ENCODE peak calls at places on chromosomes 2 and 18, in seven cellular contexts. B is HepG2, S is testis, V is spleen, E is heart left ventricle, I is tibial nerve, Q is IMR-90. R is an unnamed sample.

GRCh38 chr2:66888791-66889631 is 454.1 kb downstream of the MEIS1 start:
- DNase-seq in B (no peak), S (no peak), V (no peak), E (peak; percentile 42), I (no peak), Q (peak; percentile 100), R (no peak)

GRCh38 chr2:45452866-45453265 is 158.2 kb downstream of the SRBD1 start:
- DNase-seq in B (no peak), S (peak; percentile 15), V (no peak), E (peak; percentile 26), I (no peak), Q (peak; percentile 96), R (no peak)

GRCh38 chr2:177241771-177242135 is 22.8 kb downstream of the NFE2L2 start:
- DNase-seq in B (no peak), S (no peak), V (no peak), E (no peak), I (no peak), Q (no peak), R (no peak)

GRCh38 chr2:85924522-85924921 is 35.7 kb upstream of the ST3GAL5 start:
- DNase-seq in B (no peak), S (peak; percentile 72), V (no peak), E (peak; percentile 59), I (peak; percentile 50), Q (peak; percentile 51), R (no peak)

GRCh38 chr2:231932711-231932970 is 6.4 kb upstream of the NPPC start:
- DNase-seq in B (no peak), S (no peak), V (no peak), E (no peak), I (no peak), Q (no peak), R (no peak)

GRCh38 chr2:130836501-130837174 is at the start of gene ARHGEF4:
- DNase-seq in B (no peak), S (peak; percentile 54), V (peak; percentile 73), E (no peak), I (no peak), Q (no peak), R (peak; percentile 61)

GRCh38 chr18:58565021-58565420 is 63.9 kb downstream of the ALPK2 start:
- DNase-seq in B (no peak), S (no peak), V (no peak), E (no peak), I (no peak), Q (no peak), R (no peak)

GRCh38 chr2:46328316-46328715 is 31.1 kb downstream of the EPAS1 start:
- DNase-seq in B (no peak), S (no peak), V (no peak), E (no peak), I (no peak), Q (no peak), R (no peak)

GRCh38 chr2:8628870-8629209 is 53.0 kb upstream of the ID2 start:
- DNase-seq in B (no peak), S (no peak), V (no peak), E (no peak), I (no peak), Q (no peak), R (no peak)

GRCh38 chr18:22284581-22285230 is 115.3 kb downstream of the GATA6 start:
- DNase-seq in B (no peak), S (no peak), V (no peak), E (no peak), I (no peak), Q (no peak), R (no peak)

GRCh38 chr2:30561349-30561748 is 114.3 kb downstream of the LCLAT1 start:
- DNase-seq in B (peak; percentile 24), S (no peak), V (no peak), E (no peak), I (no peak), Q (no peak), R (no peak)

GRCh38 chr2:47662547-47662946 is 120.4 kb upstream of the MSH6 start:
- DNase-seq in B (no peak), S (no peak), V (no peak), E (no peak), I (no peak), Q (no peak), R (no peak)

GRCh38 chr2:43060435-43061016 is 165.9 kb downstream of the ZFP36L2 start:
- DNase-seq in B (no peak), S (no peak), V (peak; percentile 41), E (no peak), I (no peak), Q (no peak), R (no peak)
- TF ChIP-seq POLR2A in B (no peak), S (no peak), V (no peak), E (no peak), I (no peak), Q (no peak), R (no peak)

GRCh38 chr2:181457741-181458425 is 697 bp downstream of the ITGA4 start:
- DNase-seq in B (no peak), S (peak; percentile 26), V (peak; percentile 93), E (peak; percentile 28), I (peak; percentile 12), Q (peak; percentile 35), R (no peak)
- TF ChIP-seq POLR2A in B (no peak), S (no peak), V (no peak), E (no peak), I (no peak), Q (no peak), R (peak; percentile 77)

GRCh38 chr2:68391099-68391498 is 26.0 kb downstream of the PLEK start:
- DNase-seq in B (no peak), S (no peak), V (no peak), E (no peak), I (no peak), Q (no peak), R (no peak)
- TF ChIP-seq POLR2A in B (no peak), S (no peak), V (no peak), E (no peak), I (no peak), Q (no peak), R (peak; percentile 46)

DNA sequence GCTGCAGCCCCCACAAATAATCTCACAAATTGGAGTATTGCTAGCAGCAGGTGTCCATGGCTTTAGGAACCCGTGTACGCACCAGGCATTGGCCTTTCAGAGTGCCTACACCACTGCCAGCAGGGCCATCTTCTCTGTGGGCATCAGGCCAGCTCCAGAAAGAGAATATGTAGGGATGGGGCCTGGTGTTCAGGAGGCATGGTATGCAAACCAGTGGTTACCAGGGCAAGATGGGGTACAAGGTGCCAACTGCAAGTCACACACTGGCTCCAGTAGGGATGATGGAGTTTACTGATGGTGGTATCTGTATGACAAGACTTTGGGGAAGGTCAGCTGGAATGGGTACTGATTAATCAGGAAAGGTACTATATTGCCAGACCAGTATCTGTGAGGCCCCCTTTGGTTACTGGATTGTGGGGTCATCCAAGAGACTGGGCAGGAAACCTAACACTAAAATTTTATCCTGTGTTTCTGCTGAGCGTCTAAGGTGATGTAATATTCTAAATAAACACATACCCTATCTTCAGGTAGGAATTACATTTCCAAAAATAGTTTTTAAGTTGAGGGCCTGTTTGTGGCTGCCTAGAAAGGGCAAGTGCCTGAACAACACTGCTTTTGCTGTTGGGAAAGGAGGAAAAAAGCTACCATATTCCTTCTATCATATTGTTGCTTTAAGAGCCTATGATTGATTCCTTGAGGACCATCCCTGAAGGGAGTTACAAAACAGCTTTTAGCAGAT is 9.0 kb downstream of the CNOT9 start:
- DNase-seq in B (no peak), S (no peak), V (no peak), E (peak; percentile 34), I (no peak), Q (no peak), R (no peak)
- TF ChIP-seq POLR2A in B (no peak), S (no peak), V (no peak), E (no peak), I (no peak), Q (no peak), R (no peak)

R was measured in GM12891.